ENCODE peak calls at places on chromosomes 13 and 19, in four cellular contexts. L is RWPE1, F is IMR-90, J is left ventricle myocardium inferior. G is an unnamed sample.

GRCh38 chr13:75771818-75772217 is 135.7 kb downstream of the LMO7 start:
- DNase-seq in L (peak; percentile 74), F (peak; percentile 91), J (no peak), G (peak; percentile 65)

GRCh38 chr19:55197531-55197930 is 11.8 kb downstream of the PTPRH start:
- DNase-seq in F (no peak), J (no peak), L (no peak), G (no peak)

GRCh38 chr19:40335855-40336700 is 12.1 kb downstream of the C19orf47 start:
- DNase-seq in L (no peak), J (no peak), F (no peak), G (no peak)

GRCh38 chr19:4120531-4120930 is 3.4 kb downstream of the MAP2K2 start:
- DNase-seq in J (no peak), F (peak; percentile 63), L (no peak), G (no peak)

GRCh38 chr19:50324331-50324730 is 4.8 kb downstream of the KCNC3 start:
- DNase-seq in L (no peak), J (no peak), F (no peak), G (no peak)

GRCh38 chr13:76711515-76712182 is 174.6 kb downstream of the KCTD12 start:
- DNase-seq in J (no peak), F (peak; percentile 94), L (peak; percentile 72), G (peak; percentile 70)

GRCh38 chr19:41928754-41929535 is 696 bp upstream of the ERFL start:
- DNase-seq in L (no peak), J (no peak), F (no peak), G (no peak)

GRCh38 chr19:17097593-17098126 is 22.1 kb downstream of the MYO9B start:
- DNase-seq in J (no peak), L (no peak), F (peak; percentile 41), G (peak; percentile 52)

GRCh38 chr13:72109863-72110262 is 242.9 kb upstream of the DACH1 start:
- DNase-seq in J (no peak), L (peak; percentile 15), F (no peak), G (no peak)

GRCh38 chr19:6801397-6802086 is 29.0 kb downstream of the VAV1 start:
- DNase-seq in L (peak; percentile 20), F (no peak), J (peak; percentile 69), G (peak; percentile 57)

GRCh38 chr13:53946500-53946899 is 917.9 kb downstream of the OLFM4 start:
- DNase-seq in L (no peak), J (no peak), F (no peak), G (no peak)

GRCh38 chr19:40610396-40611064 is 9.4 kb downstream of the LTBP4 start:
- DNase-seq in F (no peak), L (no peak), J (peak; percentile 74), G (peak; percentile 61)

GRCh38 chr13:70173236-70173959 is 65.1 kb upstream of the KLHL1 start:
- DNase-seq in J (no peak), F (no peak), L (no peak), G (no peak)

GRCh38 chr13:22945321-22946226 is 235.2 kb upstream of the SGCG start:
- DNase-seq in F (no peak), J (no peak), L (no peak), G (no peak)

GRCh38 chr13:98325724-98326123 is 148.7 kb upstream of the RNF113B start:
- DNase-seq in F (no peak), J (no peak), L (no peak), G (no peak)

GRCh38 chr19:50933640-50934039 is 19.2 kb downstream of the KLK5 start:
- DNase-seq in L (peak; percentile 53), F (peak; percentile 24), J (no peak), G (peak; percentile 60)

GRCh38 chr13:22454586-22454985 is 726.2 kb upstream of the SGCG start:
- DNase-seq in F (no peak), J (no peak), L (no peak), G (no peak)

GRCh38 chr13:34021619-34022018 is 203.7 kb downstream of the RFC3 start:
- DNase-seq in J (no peak), F (no peak), L (no peak), G (no peak)

GRCh38 chr13:73844986-73845385 is 289.2 kb downstream of the KLF12 start:
- DNase-seq in L (no peak), J (no peak), F (peak; percentile 67), G (no peak)

GRCh38 chr13:113321546-113321945 is 24.5 kb downstream of the LAMP1 start:
- DNase-seq in J (no peak), F (no peak), L (no peak), G (no peak)

GRCh38 chr19:41328157-41328817 is 18.3 kb downstream of the CCDC97 start:
- DNase-seq in L (no peak), J (no peak), F (peak; percentile 71), G (no peak)

GRCh38 chr13:47110833-47111240 is 214.0 kb upstream of the HTR2A start:
- DNase-seq in F (no peak), L (no peak), J (no peak), G (peak; percentile 43)

GRCh38 chr13:97366172-97366688 is 67.7 kb upstream of the RAP2A start:
- DNase-seq in L (no peak), J (no peak), F (no peak), G (no peak)

GRCh38 chr19:33274663-33275558 is 27.4 kb downstream of the CEBPA start:
- DNase-seq in L (no peak), J (no peak), F (no peak), G (no peak)

GRCh38 chr13:111474136-111475002 is 153.9 kb downstream of the TEX29 start:
- DNase-seq in J (no peak), F (peak; percentile 35), L (peak; percentile 71), G (peak; percentile 52)

GRCh38 chr13:107832521-107833095 is 382.7 kb downstream of the LIG4 start:
- DNase-seq in L (no peak), F (no peak), J (no peak), G (no peak)

GRCh38 chr19:16208064-16208759 is 10.5 kb downstream of the AP1M1 start:
- DNase-seq in L (no peak), J (no peak), F (no peak), G (no peak)

GRCh38 chr13:24215732-24216131 is 55.2 kb downstream of the SPATA13 start:
- DNase-seq in L (no peak), F (peak; percentile 60), J (peak; percentile 31), G (no peak)

GRCh38 chr19:49014123-49014869 is 2.6 kb downstream of the LHB start:
- DNase-seq in F (peak; percentile 40), J (no peak), L (peak; percentile 50), G (no peak)

GRCh38 chr19:49818691-49819331 is 722 bp downstream of the MED25 start:
- DNase-seq in F (no peak), L (no peak), J (no peak), G (no peak)

GRCh38 chr13:49472186-49472585 is 23.6 kb upstream of the PHF11 start:
- DNase-seq in L (no peak), F (peak; percentile 15), J (no peak), G (no peak)

GRCh38 chr13:98541211-98541610 is 35.7 kb downstream of the STK24 start:
- DNase-seq in L (no peak), F (no peak), J (no peak), G (no peak)

GRCh38 chr13:112895521-112896465 is 73.2 kb upstream of the MCF2L start:
- DNase-seq in L (no peak), F (no peak), J (peak; percentile 9), G (no peak)

GRCh38 chr19:36009220-36009619 is 607 bp upstream of the SYNE4 start:
- DNase-seq in F (peak; percentile 48), L (peak; percentile 57), J (peak; percentile 68), G (peak; percentile 60)

GRCh38 chr13:33228645-33229445 is 56.7 kb downstream of the STARD13 start:
- DNase-seq in L (peak; percentile 48), F (peak; percentile 83), J (no peak), G (peak; percentile 61)

GRCh38 chr19:2051771-2052704 is 994 bp upstream of the MKNK2 start:
- DNase-seq in J (peak; percentile 72), L (no peak), F (no peak), G (no peak)

GRCh38 chr19:2050349-2050990 is 574 bp downstream of the MKNK2 start:
- DNase-seq in L (no peak), J (no peak), F (no peak), G (no peak)

GRCh38 chr19:2049741-2050348 is 1.2 kb downstream of the MKNK2 start:
- DNase-seq in L (peak; percentile 61), J (peak; percentile 83), F (peak; percentile 61), G (peak; percentile 86)

GRCh38 chr19:2048959-2049740 is 1.9 kb downstream of the MKNK2 start:
- DNase-seq in F (no peak), L (no peak), J (no peak), G (no peak)

GRCh38 chr19:2050991-2051770 is at the start of gene MKNK2:
- DNase-seq in L (peak; percentile 91), J (peak; percentile 92), F (peak; percentile 79), G (peak; percentile 90)
- TF ChIP-seq CTCF in L (peak; percentile 43), J (peak; percentile 53), F (peak; percentile 81), G (peak; percentile 22)

DNA sequence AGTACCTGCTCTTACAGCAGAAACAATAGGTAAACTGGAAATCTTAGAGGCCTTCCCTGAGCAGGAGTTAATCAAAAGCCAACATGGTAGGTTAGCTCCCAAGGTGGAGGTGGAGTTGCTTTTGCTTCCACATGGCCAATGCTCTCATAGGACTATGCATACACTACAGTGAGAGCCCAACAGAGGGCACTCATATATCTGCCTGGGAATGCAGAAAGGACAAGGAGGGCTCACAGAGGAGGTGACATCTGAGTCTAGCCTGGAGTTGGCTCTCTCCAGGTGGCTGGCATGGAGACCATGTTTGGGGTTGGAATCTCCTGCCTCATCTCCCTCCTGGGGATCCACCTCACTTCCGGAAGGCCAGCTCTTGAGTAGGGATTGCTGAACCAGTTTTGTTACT is 34.6 kb downstream of the ATP8A2 start:
- DNase-seq in J (no peak), F (no peak), L (no peak), G (peak; percentile 13)
- TF ChIP-seq CTCF in J (no peak), F (no peak), L (no peak), G (no peak)

GRCh38 chr13:100689191-100689590 is 14.6 kb upstream of the TMTC4 start:
- DNase-seq in L (no peak), F (no peak), J (no peak), G (no peak)

GRCh38 chr13:100694722-100695644 is 20.4 kb upstream of the TMTC4 start:
- DNase-seq in J (no peak), F (peak; percentile 38), L (no peak), G (peak; percentile 28)
- TF ChIP-seq CTCF in J (peak; percentile 47), F (peak; percentile 47), L (no peak), G (no peak)

GRCh38 chr19:23439623-23440022 is 44.4 kb upstream of the ZNF91 start:
- DNase-seq in L (no peak), F (no peak), J (no peak), G (no peak)
- TF ChIP-seq CTCF in L (no peak), F (no peak), J (peak; percentile 26), G (peak; percentile 23)